ENCODE peak calls at places on chromosome 14, in four cellular contexts. N is AG10803; L is kidney glomerular epithelial cell; V is naive thymus-derived CD4-positive, alpha-beta T cell. O is an unnamed sample.

GRCh38 chr14:75418779-75419768 is 8.7 kb upstream of the JDP2 start:
- DNase-seq in N (no peak), L (no peak), V (no peak), O (no peak)

GRCh38 chr14:52369305-52369781 is 55.2 kb downstream of the PTGER2 start:
- DNase-seq in N (peak; percentile 97), L (no peak), V (no peak), O (peak; percentile 92)

GRCh38 chr14:28867571-28867970 is 101.0 kb downstream of the FOXG1 start:
- DNase-seq in N (no peak), L (no peak), V (no peak), O (peak; percentile 31)

GRCh38 chr14:22226381-22226780 is 362.6 kb downstream of the DAD1 start:
- DNase-seq in N (no peak), L (peak; percentile 32), V (no peak), O (no peak)

GRCh38 chr14:91369628-91370445 is 47.8 kb downstream of the CCDC88C start:
- DNase-seq in N (no peak), L (no peak), V (no peak), O (no peak)

GRCh38 chr14:93736378-93737014 is 51.8 kb downstream of the PRIMA1 start:
- DNase-seq in N (no peak), L (no peak), V (no peak), O (no peak)

GRCh38 chr14:79186523-79186922 is 1016.4 kb downstream of the NRXN3 start:
- DNase-seq in N (no peak), L (no peak), V (no peak), O (no peak)

GRCh38 chr14:62599616-62600385 is 445.5 kb downstream of the KCNH5 start:
- DNase-seq in N (no peak), L (no peak), V (no peak), O (no peak)

GRCh38 chr14:99728231-99728920 is 44.3 kb downstream of the CYP46A1 start:
- DNase-seq in N (no peak), L (no peak), V (no peak), O (no peak)

GRCh38 chr14:104101086-104101621 is 15.7 kb downstream of the ASPG start:
- DNase-seq in N (no peak), L (no peak), V (no peak), O (no peak)

GRCh38 chr14:98404811-98405210 is 867.2 kb downstream of the BCL11B start:
- DNase-seq in N (no peak), L (no peak), V (no peak), O (no peak)

O was measured in fibroblast of gingiva.